ENCODE peak calls at places on chromosomes 6 and 20, in seven cellular contexts. U, V, Z, P, K, F and L are unnamed samples.

GRCh38 chr6:3195377-3195694 is 32.1 kb downstream of the TUBB2B start:
- DNase-seq in U (no peak), V (no peak), Z (no peak), P (no peak), K (no peak), F (no peak), L (no peak)

GRCh38 chr6:157135691-157136090 is 187.6 kb downstream of the TMEM242 start:
- DNase-seq in U (no peak), V (peak; percentile 9), Z (no peak), P (no peak), K (no peak), F (no peak), L (no peak)

GRCh38 chr20:9043364-9043763 is 25.5 kb upstream of the PLCB4 start:
- DNase-seq in U (no peak), V (no peak), Z (no peak), P (no peak), K (no peak), F (no peak), L (no peak)

GRCh38 chr20:38930242-38930569 is 4.0 kb downstream of the FAM83D start:
- DNase-seq in U (no peak), V (no peak), Z (no peak), P (no peak), K (no peak), F (no peak), L (no peak)

GRCh38 chr6:113833537-113833936 is 23.6 kb upstream of the MARCKS start:
- DNase-seq in U (peak; percentile 54), V (peak; percentile 52), Z (no peak), P (no peak), K (peak; percentile 64), F (no peak), L (no peak)

GRCh38 chr20:2707353-2708072 is 14.9 kb downstream of the EBF4 start:
- DNase-seq in U (no peak), V (no peak), Z (no peak), P (no peak), K (no peak), F (no peak), L (no peak)

GRCh38 chr6:81750201-81750600 is 2.3 kb downstream of the TENT5A start:
- DNase-seq in U (no peak), V (no peak), Z (no peak), P (no peak), K (no peak), F (no peak), L (no peak)

GRCh38 chr6:84779917-84780316 is 15.5 kb upstream of the TBX18 start:
- DNase-seq in U (no peak), V (no peak), Z (no peak), P (no peak), K (no peak), F (no peak), L (no peak)

GRCh38 chr20:44496976-44497375 is 21.3 kb downstream of the TTPAL start:
- DNase-seq in U (peak; percentile 94), V (peak; percentile 91), Z (peak; percentile 23), P (no peak), K (peak; percentile 97), F (no peak), L (no peak)

GRCh38 chr6:139905404-139906052 is 531.1 kb upstream of the CITED2 start:
- DNase-seq in U (no peak), V (peak; percentile 34), Z (no peak), P (no peak), K (no peak), F (no peak), L (no peak)

GRCh38 chr6:150527100-150527499 is 72.6 kb upstream of the PLEKHG1 start:
- DNase-seq in U (no peak), V (no peak), Z (no peak), P (no peak), K (peak; percentile 50), F (no peak), L (no peak)

GRCh38 chr20:50710492-50711063 is 19.2 kb upstream of the RIPOR3 start:
- DNase-seq in U (peak; percentile 59), V (peak; percentile 42), Z (no peak), P (no peak), K (no peak), F (no peak), L (no peak)

GRCh38 chr6:138520463-138520862 is 21.2 kb upstream of the NHSL1 start:
- DNase-seq in U (peak; percentile 44), V (peak; percentile 52), Z (no peak), P (no peak), K (no peak), F (no peak), L (peak; percentile 18)

GRCh38 chr20:46647469-46647868 is 3.8 kb downstream of the SLC13A3 start:
- DNase-seq in U (no peak), V (no peak), Z (no peak), P (no peak), K (no peak), F (no peak), L (no peak)

GRCh38 chr6:161444464-161444863 is 170.6 kb upstream of the AGPAT4 start:
- DNase-seq in U (peak; percentile 81), V (no peak), Z (no peak), P (no peak), K (no peak), F (no peak), L (no peak)

GRCh38 chr6:14676977-14677781 is 559.6 kb downstream of the CD83 start:
- DNase-seq in U (no peak), V (no peak), Z (no peak), P (no peak), K (no peak), F (no peak), L (no peak)

GRCh38 chr6:32973934-32974333 is 5.5 kb downstream of the BRD2 start:
- DNase-seq in U (peak; percentile 51), V (peak; percentile 66), Z (no peak), P (no peak), K (peak; percentile 37), F (no peak), L (no peak)

GRCh38 chr6:14897836-14898235 is 348.0 kb upstream of the JARID2 start:
- DNase-seq in U (no peak), V (no peak), Z (no peak), P (no peak), K (no peak), F (no peak), L (no peak)

GRCh38 chr20:60512436-60512835 is 554.2 kb downstream of the CDH26 start:
- DNase-seq in U (peak; percentile 49), V (peak; percentile 66), Z (no peak), P (no peak), K (peak; percentile 72), F (no peak), L (no peak)

GRCh38 chr6:106116125-106116524 is 30.0 kb downstream of the PRDM1 start:
- DNase-seq in U (no peak), V (no peak), Z (no peak), P (no peak), K (peak; percentile 80), F (no peak), L (no peak)

GRCh38 chr6:3916211-3916610 is 67.0 kb downstream of the FAM50B start:
- DNase-seq in U (peak; percentile 36), V (no peak), Z (no peak), P (no peak), K (no peak), F (no peak), L (no peak)

GRCh38 chr6:136562211-136562610 is 12.0 kb upstream of the MAP7 start:
- DNase-seq in U (no peak), V (no peak), Z (no peak), P (no peak), K (no peak), F (no peak), L (no peak)

GRCh38 chr6:143674466-143675114 is 3.2 kb upstream of the PHACTR2 start:
- DNase-seq in U (no peak), V (no peak), Z (no peak), P (no peak), K (no peak), F (no peak), L (no peak)

GRCh38 chr6:18600236-18600635 is 213.1 kb downstream of the RNF144B start:
- DNase-seq in U (no peak), V (no peak), Z (no peak), P (no peak), K (no peak), F (no peak), L (no peak)

GRCh38 chr20:6863798-6864201 is 96.3 kb downstream of the BMP2 start:
- DNase-seq in U (peak; percentile 65), V (no peak), Z (no peak), P (no peak), K (no peak), F (no peak), L (no peak)

GRCh38 chr6:169627736-169628423 is 73.9 kb downstream of the WDR27 start:
- DNase-seq in U (no peak), V (no peak), Z (no peak), P (no peak), K (no peak), F (peak; percentile 24), L (no peak)

GRCh38 chr6:28225056-28225834 is at the start of gene ZSCAN9:
- DNase-seq in U (peak; percentile 95), V (peak; percentile 87), Z (peak; percentile 40), P (peak; percentile 52), K (peak; percentile 91), F (peak; percentile 90), L (peak; percentile 31)

GRCh38 chr6:93021235-93021909 is 398.0 kb downstream of the EPHA7 start:
- DNase-seq in U (no peak), V (no peak), Z (no peak), P (no peak), K (no peak), F (no peak), L (no peak)

GRCh38 chr6:69825904-69826303 is 29.1 kb upstream of the LMBRD1 start:
- DNase-seq in U (no peak), V (no peak), Z (no peak), P (no peak), K (no peak), F (no peak), L (no peak)

GRCh38 chr6:4889701-4890100 is 113.5 kb downstream of the CDYL start:
- DNase-seq in U (no peak), V (no peak), Z (no peak), P (no peak), K (no peak), F (no peak), L (no peak)

GRCh38 chr20:57748601-57749130 is 38.9 kb upstream of the PMEPA1 start:
- DNase-seq in U (peak; percentile 98), V (peak; percentile 72), Z (peak; percentile 32), P (peak; percentile 56), K (peak; percentile 91), F (peak; percentile 74), L (peak; percentile 86)

GRCh38 chr6:15062311-15063252 is 183.3 kb upstream of the JARID2 start:
- DNase-seq in U (peak; percentile 72), V (peak; percentile 94), Z (no peak), P (no peak), K (peak; percentile 100), F (no peak), L (no peak)

GRCh38 chr20:57768519-57768918 is 58.7 kb upstream of the PMEPA1 start:
- DNase-seq in U (no peak), V (no peak), Z (no peak), P (no peak), K (no peak), F (no peak), L (no peak)

GRCh38 chr6:81981812-81982211 is 229.3 kb upstream of the TENT5A start:
- DNase-seq in U (peak; percentile 76), V (peak; percentile 72), Z (no peak), P (no peak), K (peak; percentile 63), F (no peak), L (no peak)